ENCODE peak calls at places on chromosomes 5 and 9, in seven cellular contexts. J is NCI-H526, I is AG08396, H is HuH-7.5, F is GDM1, V is RPMI8226, E is HEK293T. B is an unnamed sample.

GRCh38 chr9:93099551-93100264 is 3.7 kb downstream of the CARD19 start:
- DNase-seq in J (no peak), I (no peak), H (no peak), F (no peak), V (no peak), E (no peak), B (no peak)

GRCh38 chr9:92669527-92669889 is 423 bp downstream of the IPPK start:
- DNase-seq in J (peak), I (peak), H (no peak), F (no peak), V (peak), E (peak), B (peak)

GRCh38 chr9:98861881-98862501 is 54.5 kb downstream of the GALNT12 start:
- DNase-seq in J (no peak), I (no peak), H (no peak), F (no peak), V (no peak), E (no peak), B (no peak)

GRCh38 chr5:65461490-65461889 is 20.2 kb downstream of the ADAMTS6 start:
- DNase-seq in J (no peak), I (no peak), H (no peak), F (no peak), V (no peak), E (no peak), B (no peak)

GRCh38 chr9:103802068-103802467 is 292.0 kb upstream of the SMC2 start:
- DNase-seq in J (no peak), I (no peak), H (no peak), F (no peak), V (no peak), E (no peak), B (no peak)

GRCh38 chr9:123872710-123873109 is 57.2 kb downstream of the DENND1A start:
- DNase-seq in J (no peak), I (no peak), H (no peak), F (no peak), V (no peak), E (peak), B (no peak)

GRCh38 chr9:135604437-135605237 is 34.7 kb downstream of the GLT6D1 start:
- DNase-seq in J (no peak), I (no peak), H (no peak), F (no peak), V (no peak), E (no peak), B (no peak)

GRCh38 chr9:94869415-94869838 is 142.9 kb downstream of the AOPEP start:
- DNase-seq in J (no peak), I (no peak), H (no peak), F (no peak), V (no peak), E (no peak), B (no peak)

GRCh38 chr5:96096724-96097123 is 135.1 kb upstream of the ELL2 start:
- DNase-seq in J (no peak), I (no peak), H (no peak), F (no peak), V (no peak), E (no peak), B (no peak)

GRCh38 chr9:80649001-80649420 is 1040.3 kb downstream of the TLE1 start:
- DNase-seq in J (no peak), I (peak), H (no peak), F (no peak), V (no peak), E (no peak), B (no peak)

GRCh38 chr5:65359981-65360380 is 121.7 kb downstream of the ADAMTS6 start:
- DNase-seq in J (no peak), I (no peak), H (no peak), F (no peak), V (no peak), E (no peak), B (no peak)

GRCh38 chr5:64971990-64972389 is 203.3 kb downstream of the CWC27 start:
- DNase-seq in J (no peak), I (no peak), H (no peak), F (no peak), V (no peak), E (no peak), B (no peak)

GRCh38 chr5:10624244-10624643 is 60.4 kb downstream of the ANKRD33B start:
- DNase-seq in J (no peak), I (no peak), H (no peak), F (no peak), V (no peak), E (no peak), B (no peak)

GRCh38 chr5:151001436-151001835 is 19.0 kb upstream of the GPX3 start:
- DNase-seq in J (no peak), I (no peak), H (no peak), F (no peak), V (no peak), E (no peak), B (no peak)

GRCh38 chr5:145936401-145937131 is at the start of gene SH3RF2:
- DNase-seq in J (peak), I (peak), H (peak), F (no peak), V (peak), E (peak), B (no peak)

GRCh38 chr9:136978073-136978864 is 965 bp downstream of the PTGDS start:
- DNase-seq in J (peak), I (peak), H (peak), F (no peak), V (peak), E (peak), B (no peak)

GRCh38 chr5:135435467-135436330 is 11.4 kb downstream of the DCANP1 start:
- DNase-seq in J (no peak), I (no peak), H (no peak), F (no peak), V (no peak), E (no peak), B (no peak)

GRCh38 chr9:80489329-80489728 is 917.6 kb downstream of the TLE4 start:
- DNase-seq in J (no peak), I (no peak), H (no peak), F (no peak), V (no peak), E (no peak), B (no peak)

GRCh38 chr9:84953797-84954695 is 284.5 kb downstream of the NTRK2 start:
- DNase-seq in J (peak), I (peak), H (peak), F (peak), V (peak), E (peak), B (peak)

GRCh38 chr5:151222769-151223446 is 984 bp downstream of the CCDC69 start:
- DNase-seq in J (no peak), I (no peak), H (no peak), F (peak), V (no peak), E (no peak), B (peak)

GRCh38 chr9:136020206-136020605 is 59.0 kb upstream of the UBAC1 start:
- DNase-seq in J (no peak), I (no peak), H (no peak), F (no peak), V (no peak), E (no peak), B (no peak)

GRCh38 chr5:144941004-144941403 is 770.3 kb downstream of the KCTD16 start:
- DNase-seq in J (no peak), I (no peak), H (no peak), F (no peak), V (no peak), E (no peak), B (no peak)

GRCh38 chr9:102769307-102769706 is 225.8 kb upstream of the CYLC2 start:
- DNase-seq in J (no peak), I (no peak), H (no peak), F (no peak), V (no peak), E (no peak), B (no peak)

GRCh38 chr5:69492391-69493234 is at the start of gene OCLN:
- DNase-seq in J (peak), I (peak), H (peak), F (no peak), V (peak), E (peak), B (peak)

GRCh38 chr9:119959846-119960545 is 590.8 kb upstream of the BRINP1 start:
- DNase-seq in J (no peak), I (no peak), H (no peak), F (no peak), V (no peak), E (no peak), B (no peak)

GRCh38 chr5:33438996-33439395 is 1.8 kb upstream of the TARS1 start:
- DNase-seq in J (no peak), I (no peak), H (no peak), F (no peak), V (no peak), E (no peak), B (no peak)

GRCh38 chr5:175652741-175653663 is 4.9 kb upstream of the HRH2 start:
- DNase-seq in J (no peak), I (no peak), H (no peak), F (peak), V (peak), E (no peak), B (peak)

GRCh38 chr5:180825768-180826525 is 23.3 kb upstream of the MGAT1 start:
- DNase-seq in J (no peak), I (peak), H (no peak), F (no peak), V (no peak), E (no peak), B (no peak)

GRCh38 chr5:138459311-138459710 is 6.0 kb upstream of the EGR1 start:
- DNase-seq in J (peak), I (no peak), H (no peak), F (no peak), V (no peak), E (no peak), B (peak)

GRCh38 chr5:80229902-80230255 is 26.0 kb downstream of the SERINC5 start:
- DNase-seq in J (no peak), I (no peak), H (no peak), F (no peak), V (no peak), E (no peak), B (no peak)

GRCh38 chr9:124505006-124505900 is 1.9 kb downstream of the NR5A1 start:
- DNase-seq in J (no peak), I (no peak), H (no peak), F (no peak), V (no peak), E (no peak), B (no peak)